ENCODE peak calls at places on chromosome 17, in seven cellular contexts. S, U, B, W, R, K and Z are unnamed samples. For H3K27me3, the result is how much of the 10 kb centered on the place peaks cover.

GRCh38 chr17:6455321-6455705 is 11.1 kb downstream of the PIMREG start:
- DNase-seq in U (peak), B (no peak), K (peak), S (no peak), W (peak), R (peak), Z (peak)

GRCh38 chr17:77245162-77245926 is 104.6 kb downstream of the SEC14L1 start:
- DNase-seq in U (no peak), K (no peak), R (no peak), B (no peak), S (no peak), W (no peak), Z (no peak)

GRCh38 chr17:76104140-76104895 is 731 bp upstream of the EXOC7 start:
- DNase-seq in K (no peak), W (no peak), S (no peak), U (no peak), B (no peak), R (no peak), Z (no peak)

GRCh38 chr17:78798695-78799559 is 16.9 kb upstream of the CYTH1 start:
- DNase-seq in B (no peak), S (peak), U (peak), W (peak), K (peak), R (no peak), Z (no peak)

GRCh38 chr17:63698381-63698885 is 1.5 kb downstream of the LIMD2 start:
- DNase-seq in U (no peak), K (no peak), S (no peak), W (no peak), B (no peak), R (peak), Z (no peak)

GRCh38 chr17:30476726-30477082 is 504 bp upstream of the GOSR1 start:
- DNase-seq in R (peak), W (peak), U (no peak), B (peak), S (no peak), K (peak), Z (no peak)

GRCh38 chr17:41777157-41777578 is 9.3 kb downstream of the JUP start:
- DNase-seq in W (no peak), R (peak), K (peak), U (peak), B (no peak), S (no peak), Z (peak)

GRCh38 chr17:77507116-77507885 is 366.5 kb downstream of the SEC14L1 start:
- DNase-seq in B (no peak), K (no peak), S (no peak), R (no peak), U (peak), W (no peak), Z (peak)

GRCh38 chr17:72122002-72122310 is 1.1 kb downstream of the SOX9 start:
- DNase-seq in K (no peak), U (no peak), S (peak), B (no peak), R (no peak), W (peak), Z (no peak)

GRCh38 chr17:61065263-61065773 is 334.3 kb upstream of the TBX2 start:
- DNase-seq in R (no peak), U (peak), B (no peak), W (peak), K (peak), S (peak), Z (no peak)

GRCh38 chr17:2724783-2725164 is 13.2 kb upstream of the CLUH start:
- DNase-seq in S (peak), K (peak), W (peak), B (peak), U (peak), R (peak), Z (peak)

GRCh38 chr17:52947418-52947817 is 788.9 kb upstream of the CA10 start:
- DNase-seq in K (no peak), W (no peak), U (no peak), B (no peak), S (no peak), R (no peak), Z (no peak)

GRCh38 chr17:16428098-16428882 is 12.9 kb downstream of the TRPV2 start:
- DNase-seq in R (peak), W (peak), K (peak), S (peak), U (peak), B (no peak), Z (peak)

GRCh38 chr17:19327039-19327776 is 35.3 kb downstream of the B9D1 start:
- DNase-seq in R (no peak), U (no peak), K (peak), B (no peak), S (peak), W (peak), Z (no peak)

GRCh38 chr17:80297996-80298560 is 37.4 kb downstream of the RNF213 start:
- DNase-seq in U (no peak), B (no peak), R (no peak), K (no peak), S (no peak), W (no peak), Z (no peak)

GRCh38 chr17:78476973-78477372 is 98.5 kb downstream of the PGS1 start:
- DNase-seq in K (peak), S (no peak), U (peak), R (no peak), W (no peak), B (no peak), Z (no peak)

GRCh38 chr17:79355186-79355585 is 255.7 kb downstream of the RBFOX3 start:
- DNase-seq in B (no peak), S (no peak), R (no peak), U (no peak), W (no peak), K (no peak), Z (no peak)

GRCh38 chr17:68089881-68090280 is 54.3 kb downstream of the KPNA2 start:
- DNase-seq in W (peak), U (peak), B (no peak), S (peak), K (peak), R (no peak), Z (no peak)

GRCh38 chr17:29461807-29462206 is 71.6 kb downstream of the TAOK1 start:
- DNase-seq in B (no peak), S (no peak), W (no peak), U (no peak), R (no peak), K (no peak), Z (no peak)

GRCh38 chr17:69175812-69176517 is 34.3 kb upstream of the ABCA6 start:
- DNase-seq in S (peak), W (peak), U (no peak), B (no peak), K (peak), R (no peak), Z (no peak)

GRCh38 chr17:2909853-2910234 is 113.6 kb downstream of the RAP1GAP2 start:
- DNase-seq in S (no peak), U (no peak), R (no peak), B (no peak), W (no peak), K (no peak), Z (no peak)

GRCh38 chr17:20966869-20967268 is 75.9 kb downstream of the USP22 start:
- DNase-seq in B (no peak), K (no peak), W (no peak), U (no peak), R (no peak), S (no peak), Z (no peak)

GRCh38 chr17:27552467-27552779 is 78.6 kb upstream of the LGALS9 start:
- DNase-seq in B (no peak), S (peak), K (peak), R (no peak), W (peak), U (peak), Z (no peak)

GRCh38 chr17:48308591-48308990 is 121.4 kb downstream of the SKAP1 start:
- DNase-seq in U (no peak), K (no peak), R (no peak), S (no peak), W (no peak), B (no peak), Z (no peak)
- H2BK5ac ChIP-seq in U (no peak), K (no peak), R (no peak), S (no peak), W (no peak), B (no peak), Z (no peak)

GRCh38 chr17:36931096-36931696 is 6.1 kb upstream of the LHX1 start:
- DNase-seq in S (no peak), K (no peak), B (no peak), R (no peak), U (no peak), W (no peak), Z (no peak)
- H3K27me3 ChIP-seq in S (half or more), K (half or more), B (half or more), R (half or more), U (under half), W (half or more), Z (half or more)

GRCh38 chr17:57886020-57886419 is 36.2 kb upstream of the MRPS23 start:
- DNase-seq in S (no peak), U (no peak), B (no peak), R (no peak), W (no peak), K (no peak), Z (no peak)
- H2BK5ac ChIP-seq in S (no peak), U (no peak), B (no peak), R (no peak), W (no peak), K (no peak), Z (no peak)

GRCh38 chr17:10200016-10200415 is 1.6 kb upstream of the GAS7 start:
- DNase-seq in U (no peak), R (no peak), B (no peak), W (no peak), K (peak), S (no peak), Z (no peak)
- H3K27me3 ChIP-seq in U (under half), R (under half), B (half or more), W (under half), K (under half), S (under half), Z (under half)

GRCh38 chr17:33002245-33002644 is 10.6 kb downstream of the SPACA3 start:
- DNase-seq in U (no peak), S (no peak), W (no peak), K (no peak), B (no peak), R (no peak), Z (no peak)
- H2BK5ac ChIP-seq in U (no peak), S (no peak), W (no peak), K (no peak), B (no peak), R (no peak), Z (no peak)

GRCh38 chr17:74924250-74924948 is at the start of gene OTOP2:
- DNase-seq in R (peak), U (no peak), S (no peak), W (no peak), K (peak), B (no peak), Z (no peak)
- H3K27me3 ChIP-seq in R (half or more), U (under half), S (half or more), W (half or more), K (under half), B (half or more), Z (under half)